ENCODE peak calls at places on chromosomes 12 and 14, in five cellular contexts. One of them, this sample, is unnamed.

GRCh38 chr12:123033392-123034021 is 53.0 kb downstream of the ARL6IP4 start:
- DNase-seq in activated naive CD4-positive, alpha-beta T cell treated with Interleukin-2 at 50 U/mL for 16 hours: no peak
- DNase-seq in coronary artery: no peak
- DNase-seq in AG04450: no peak
- DNase-seq in NK-92 treated with Interleukin-12 subunit alpha and Interleukin-12 subunit beta, amount 100 ng/mL, for 24 hours: no peak
- DNase-seq in this sample: no peak

GRCh38 chr12:3129301-3130052 is 52.3 kb downstream of the TSPAN9 start:
- DNase-seq in AG04450: no peak
- DNase-seq in activated naive CD4-positive, alpha-beta T cell treated with Interleukin-2 at 50 U/mL for 16 hours: no peak
- DNase-seq in NK-92 treated with Interleukin-12 subunit alpha and Interleukin-12 subunit beta, amount 100 ng/mL, for 24 hours: no peak
- DNase-seq in coronary artery: no peak
- DNase-seq in this sample: peak

GRCh38 chr12:5922500-5922899 is 22.6 kb downstream of the ANO2 start:
- DNase-seq in AG04450: no peak
- DNase-seq in coronary artery: peak
- DNase-seq in activated naive CD4-positive, alpha-beta T cell treated with Interleukin-2 at 50 U/mL for 16 hours: no peak
- DNase-seq in NK-92 treated with Interleukin-12 subunit alpha and Interleukin-12 subunit beta, amount 100 ng/mL, for 24 hours: no peak
- DNase-seq in this sample: no peak

GRCh38 chr12:49198431-49199155 is 9.7 kb upstream of the TUBA1A start:
- DNase-seq in NK-92 treated with Interleukin-12 subunit alpha and Interleukin-12 subunit beta, amount 100 ng/mL, for 24 hours: no peak
- DNase-seq in coronary artery: no peak
- DNase-seq in AG04450: peak
- DNase-seq in activated naive CD4-positive, alpha-beta T cell treated with Interleukin-2 at 50 U/mL for 16 hours: no peak
- DNase-seq in this sample: peak

GRCh38 chr12:40692617-40693502 is 621 bp downstream of the CNTN1 start:
- DNase-seq in AG04450: no peak
- DNase-seq in NK-92 treated with Interleukin-12 subunit alpha and Interleukin-12 subunit beta, amount 100 ng/mL, for 24 hours: no peak
- DNase-seq in coronary artery: no peak
- DNase-seq in activated naive CD4-positive, alpha-beta T cell treated with Interleukin-2 at 50 U/mL for 16 hours: no peak
- DNase-seq in this sample: peak

GRCh38 chr12:93447555-93448265 is 6.0 kb upstream of the UBE2N start:
- DNase-seq in activated naive CD4-positive, alpha-beta T cell treated with Interleukin-2 at 50 U/mL for 16 hours: no peak
- DNase-seq in AG04450: no peak
- DNase-seq in coronary artery: no peak
- DNase-seq in NK-92 treated with Interleukin-12 subunit alpha and Interleukin-12 subunit beta, amount 100 ng/mL, for 24 hours: no peak
- DNase-seq in this sample: no peak

GRCh38 chr12:11500222-11500860 is 105.0 kb upstream of the PRB2 start:
- DNase-seq in activated naive CD4-positive, alpha-beta T cell treated with Interleukin-2 at 50 U/mL for 16 hours: peak
- DNase-seq in NK-92 treated with Interleukin-12 subunit alpha and Interleukin-12 subunit beta, amount 100 ng/mL, for 24 hours: no peak
- DNase-seq in coronary artery: no peak
- DNase-seq in AG04450: peak
- DNase-seq in this sample: peak

GRCh38 chr12:12717586-12718381 is 616 bp downstream of the CDKN1B start:
- DNase-seq in NK-92 treated with Interleukin-12 subunit alpha and Interleukin-12 subunit beta, amount 100 ng/mL, for 24 hours: peak
- DNase-seq in activated naive CD4-positive, alpha-beta T cell treated with Interleukin-2 at 50 U/mL for 16 hours: peak
- DNase-seq in coronary artery: peak
- DNase-seq in AG04450: no peak
- DNase-seq in this sample: peak

GRCh38 chr12:57201219-57201618 is 15.4 kb upstream of the NXPH4 start:
- DNase-seq in activated naive CD4-positive, alpha-beta T cell treated with Interleukin-2 at 50 U/mL for 16 hours: no peak
- DNase-seq in coronary artery: no peak
- DNase-seq in NK-92 treated with Interleukin-12 subunit alpha and Interleukin-12 subunit beta, amount 100 ng/mL, for 24 hours: no peak
- DNase-seq in AG04450: no peak
- DNase-seq in this sample: no peak

GRCh38 chr12:9668141-9669018 is 1.1 kb upstream of the CLEC2D start:
- DNase-seq in AG04450: no peak
- DNase-seq in coronary artery: no peak
- DNase-seq in activated naive CD4-positive, alpha-beta T cell treated with Interleukin-2 at 50 U/mL for 16 hours: no peak
- DNase-seq in NK-92 treated with Interleukin-12 subunit alpha and Interleukin-12 subunit beta, amount 100 ng/mL, for 24 hours: no peak
- DNase-seq in this sample: peak

GRCh38 chr14:52998376-52999010 is 47.6 kb upstream of the FERMT2 start:
- DNase-seq in coronary artery: no peak
- DNase-seq in NK-92 treated with Interleukin-12 subunit alpha and Interleukin-12 subunit beta, amount 100 ng/mL, for 24 hours: no peak
- DNase-seq in activated naive CD4-positive, alpha-beta T cell treated with Interleukin-2 at 50 U/mL for 16 hours: no peak
- DNase-seq in AG04450: peak
- DNase-seq in this sample: peak

GRCh38 chr12:85076688-85077430 is 40.7 kb downstream of the LRRIQ1 start:
- DNase-seq in activated naive CD4-positive, alpha-beta T cell treated with Interleukin-2 at 50 U/mL for 16 hours: no peak
- DNase-seq in AG04450: peak
- DNase-seq in NK-92 treated with Interleukin-12 subunit alpha and Interleukin-12 subunit beta, amount 100 ng/mL, for 24 hours: no peak
- DNase-seq in coronary artery: no peak
- DNase-seq in this sample: peak

GRCh38 chr14:42490536-42490935 is 883.9 kb downstream of the LRFN5 start:
- DNase-seq in activated naive CD4-positive, alpha-beta T cell treated with Interleukin-2 at 50 U/mL for 16 hours: no peak
- DNase-seq in AG04450: peak
- DNase-seq in NK-92 treated with Interleukin-12 subunit alpha and Interleukin-12 subunit beta, amount 100 ng/mL, for 24 hours: no peak
- DNase-seq in coronary artery: no peak
- DNase-seq in this sample: no peak

GRCh38 chr12:115135800-115136211 is 451.8 kb upstream of the TBX3 start:
- DNase-seq in AG04450: peak
- DNase-seq in NK-92 treated with Interleukin-12 subunit alpha and Interleukin-12 subunit beta, amount 100 ng/mL, for 24 hours: no peak
- DNase-seq in coronary artery: no peak
- DNase-seq in activated naive CD4-positive, alpha-beta T cell treated with Interleukin-2 at 50 U/mL for 16 hours: no peak
- DNase-seq in this sample: peak

GRCh38 chr14:32933943-32934890 is 4.5 kb upstream of the NPAS3 start:
- DNase-seq in coronary artery: no peak
- DNase-seq in activated naive CD4-positive, alpha-beta T cell treated with Interleukin-2 at 50 U/mL for 16 hours: no peak
- DNase-seq in NK-92 treated with Interleukin-12 subunit alpha and Interleukin-12 subunit beta, amount 100 ng/mL, for 24 hours: no peak
- DNase-seq in AG04450: no peak
- DNase-seq in this sample: peak

GRCh38 chr14:69473271-69473670 is 11.3 kb upstream of the PLEKHD1 start:
- DNase-seq in activated naive CD4-positive, alpha-beta T cell treated with Interleukin-2 at 50 U/mL for 16 hours: no peak
- DNase-seq in coronary artery: no peak
- DNase-seq in AG04450: no peak
- DNase-seq in NK-92 treated with Interleukin-12 subunit alpha and Interleukin-12 subunit beta, amount 100 ng/mL, for 24 hours: no peak
- DNase-seq in this sample: no peak

GRCh38 chr14:66758031-66758613 is 250.2 kb downstream of the GPHN start:
- DNase-seq in NK-92 treated with Interleukin-12 subunit alpha and Interleukin-12 subunit beta, amount 100 ng/mL, for 24 hours: no peak
- DNase-seq in AG04450: no peak
- DNase-seq in coronary artery: no peak
- DNase-seq in activated naive CD4-positive, alpha-beta T cell treated with Interleukin-2 at 50 U/mL for 16 hours: no peak
- DNase-seq in this sample: no peak

GRCh38 chr14:33794791-33795300 is 156.0 kb downstream of the EGLN3 start:
- DNase-seq in coronary artery: no peak
- DNase-seq in AG04450: no peak
- DNase-seq in NK-92 treated with Interleukin-12 subunit alpha and Interleukin-12 subunit beta, amount 100 ng/mL, for 24 hours: no peak
- DNase-seq in activated naive CD4-positive, alpha-beta T cell treated with Interleukin-2 at 50 U/mL for 16 hours: no peak
- DNase-seq in this sample: peak

GRCh38 chr12:9064201-9064814 is 51.4 kb downstream of the A2M start:
- DNase-seq in activated naive CD4-positive, alpha-beta T cell treated with Interleukin-2 at 50 U/mL for 16 hours: peak
- DNase-seq in coronary artery: peak
- DNase-seq in NK-92 treated with Interleukin-12 subunit alpha and Interleukin-12 subunit beta, amount 100 ng/mL, for 24 hours: no peak
- DNase-seq in AG04450: no peak
- DNase-seq in this sample: peak

GRCh38 chr14:71322660-71323250 is 415.5 kb downstream of the PCNX1 start:
- DNase-seq in AG04450: no peak
- DNase-seq in NK-92 treated with Interleukin-12 subunit alpha and Interleukin-12 subunit beta, amount 100 ng/mL, for 24 hours: no peak
- DNase-seq in activated naive CD4-positive, alpha-beta T cell treated with Interleukin-2 at 50 U/mL for 16 hours: no peak
- DNase-seq in coronary artery: no peak
- DNase-seq in this sample: peak

GRCh38 chr12:34402899-34403705 is 380.8 kb downstream of the ALG10 start:
- DNase-seq in AG04450: no peak
- DNase-seq in coronary artery: peak
- DNase-seq in NK-92 treated with Interleukin-12 subunit alpha and Interleukin-12 subunit beta, amount 100 ng/mL, for 24 hours: no peak
- DNase-seq in activated naive CD4-positive, alpha-beta T cell treated with Interleukin-2 at 50 U/mL for 16 hours: peak
- DNase-seq in this sample: no peak

GRCh38 chr12:72273851-72274284 is 1.7 kb downstream of the TRHDE start:
- DNase-seq in NK-92 treated with Interleukin-12 subunit alpha and Interleukin-12 subunit beta, amount 100 ng/mL, for 24 hours: no peak
- DNase-seq in AG04450: no peak
- DNase-seq in coronary artery: peak
- DNase-seq in activated naive CD4-positive, alpha-beta T cell treated with Interleukin-2 at 50 U/mL for 16 hours: no peak
- DNase-seq in this sample: no peak

GRCh38 chr14:37591941-37592287 is 3.1 kb downstream of the FOXA1 start:
- DNase-seq in NK-92 treated with Interleukin-12 subunit alpha and Interleukin-12 subunit beta, amount 100 ng/mL, for 24 hours: no peak
- DNase-seq in activated naive CD4-positive, alpha-beta T cell treated with Interleukin-2 at 50 U/mL for 16 hours: no peak
- DNase-seq in AG04450: no peak
- DNase-seq in coronary artery: no peak
- DNase-seq in this sample: no peak

GRCh38 chr14:101068293-101068957 is 164.9 kb upstream of the RTL1 start:
- DNase-seq in activated naive CD4-positive, alpha-beta T cell treated with Interleukin-2 at 50 U/mL for 16 hours: no peak
- DNase-seq in AG04450: no peak
- DNase-seq in NK-92 treated with Interleukin-12 subunit alpha and Interleukin-12 subunit beta, amount 100 ng/mL, for 24 hours: no peak
- DNase-seq in coronary artery: peak
- DNase-seq in this sample: no peak

GRCh38 chr14:95156153-95156764 is 1.1 kb downstream of the DICER1 start:
- DNase-seq in coronary artery: no peak
- DNase-seq in activated naive CD4-positive, alpha-beta T cell treated with Interleukin-2 at 50 U/mL for 16 hours: no peak
- DNase-seq in AG04450: no peak
- DNase-seq in NK-92 treated with Interleukin-12 subunit alpha and Interleukin-12 subunit beta, amount 100 ng/mL, for 24 hours: no peak
- DNase-seq in this sample: peak

GRCh38 chr12:114916531-114916930 is 232.6 kb upstream of the TBX3 start:
- DNase-seq in AG04450: no peak
- DNase-seq in activated naive CD4-positive, alpha-beta T cell treated with Interleukin-2 at 50 U/mL for 16 hours: no peak
- DNase-seq in coronary artery: no peak
- DNase-seq in NK-92 treated with Interleukin-12 subunit alpha and Interleukin-12 subunit beta, amount 100 ng/mL, for 24 hours: no peak
- DNase-seq in this sample: peak

GRCh38 chr14:20372796-20373195 is 29.4 kb downstream of the PARP2 start:
- DNase-seq in activated naive CD4-positive, alpha-beta T cell treated with Interleukin-2 at 50 U/mL for 16 hours: no peak
- DNase-seq in coronary artery: no peak
- DNase-seq in AG04450: no peak
- DNase-seq in NK-92 treated with Interleukin-12 subunit alpha and Interleukin-12 subunit beta, amount 100 ng/mL, for 24 hours: no peak
- DNase-seq in this sample: no peak

GRCh38 chr14:32996343-32996742 is 57.7 kb downstream of the NPAS3 start:
- DNase-seq in AG04450: no peak
- DNase-seq in coronary artery: no peak
- DNase-seq in NK-92 treated with Interleukin-12 subunit alpha and Interleukin-12 subunit beta, amount 100 ng/mL, for 24 hours: no peak
- DNase-seq in activated naive CD4-positive, alpha-beta T cell treated with Interleukin-2 at 50 U/mL for 16 hours: no peak
- DNase-seq in this sample: no peak